ENCODE peak calls at places on chromosomes 11 and 22, in five cellular contexts. One of them, this sample, is unnamed.

GRCh38 chr11:125390949-125391348 is 105.1 kb downstream of the FEZ1 start:
- DNase-seq in cardiac fibroblast: peak; percentile 79
- DNase-seq in AG09309: peak; percentile 25
- DNase-seq in body of pancreas: no peak
- DNase-seq in Caco-2: no peak
- DNase-seq in this sample: peak; percentile 63

GRCh38 chr22:27213766-27214581 is 556.6 kb downstream of the MIAT start:
- DNase-seq in cardiac fibroblast: peak; percentile 93
- DNase-seq in body of pancreas: peak; percentile 18
- DNase-seq in Caco-2: no peak
- DNase-seq in AG09309: peak; percentile 25
- DNase-seq in this sample: peak; percentile 44

GRCh38 chr22:48588881-48589450 is 1238.7 kb downstream of the BRD1 start:
- DNase-seq in Caco-2: no peak
- DNase-seq in body of pancreas: no peak
- DNase-seq in cardiac fibroblast: no peak
- DNase-seq in AG09309: no peak
- DNase-seq in this sample: no peak

GRCh38 chr11:62020661-62021060 is 53.2 kb upstream of the FTH1 start:
- DNase-seq in Caco-2: no peak
- DNase-seq in cardiac fibroblast: no peak
- DNase-seq in AG09309: no peak
- DNase-seq in body of pancreas: no peak
- DNase-seq in this sample: no peak

GRCh38 chr11:89736566-89736965 is 26.5 kb downstream of the TRIM77 start:
- DNase-seq in AG09309: no peak
- DNase-seq in body of pancreas: no peak
- DNase-seq in cardiac fibroblast: no peak
- DNase-seq in Caco-2: no peak
- DNase-seq in this sample: no peak

GRCh38 chr22:49011379-49011768 is 816.3 kb downstream of the BRD1 start:
- DNase-seq in cardiac fibroblast: no peak
- DNase-seq in Caco-2: no peak
- DNase-seq in AG09309: no peak
- DNase-seq in body of pancreas: peak; percentile 5
- DNase-seq in this sample: no peak

GRCh38 chr11:14288189-14288935 is 70.6 kb downstream of the RRAS2 start:
- DNase-seq in cardiac fibroblast: peak; percentile 81
- DNase-seq in AG09309: peak; percentile 43
- DNase-seq in body of pancreas: no peak
- DNase-seq in Caco-2: no peak
- DNase-seq in this sample: peak; percentile 84

GRCh38 chr11:7484645-7485044 is 661 bp upstream of the OLFML1 start:
- DNase-seq in cardiac fibroblast: no peak
- DNase-seq in Caco-2: peak; percentile 66
- DNase-seq in AG09309: no peak
- DNase-seq in body of pancreas: no peak
- DNase-seq in this sample: no peak

GRCh38 chr11:32072872-32073661 is 17.8 kb upstream of the RCN1 start:
- DNase-seq in Caco-2: no peak
- DNase-seq in body of pancreas: no peak
- DNase-seq in cardiac fibroblast: no peak
- DNase-seq in AG09309: no peak
- DNase-seq in this sample: no peak

GRCh38 chr11:108302121-108302785 is 79.4 kb downstream of the ATM start:
- DNase-seq in AG09309: no peak
- DNase-seq in Caco-2: no peak
- DNase-seq in cardiac fibroblast: peak; percentile 17
- DNase-seq in body of pancreas: no peak
- DNase-seq in this sample: peak; percentile 36

GRCh38 chr11:129412501-129412900 is 36.9 kb downstream of the BARX2 start:
- DNase-seq in body of pancreas: no peak
- DNase-seq in AG09309: no peak
- DNase-seq in Caco-2: no peak
- DNase-seq in cardiac fibroblast: no peak
- DNase-seq in this sample: no peak

GRCh38 chr11:75474240-75474639 is 41.2 kb upstream of the KLHL35 start:
- DNase-seq in Caco-2: no peak
- DNase-seq in body of pancreas: no peak
- DNase-seq in cardiac fibroblast: peak; percentile 14
- DNase-seq in AG09309: no peak
- DNase-seq in this sample: peak; percentile 36

GRCh38 chr22:50299724-50300619 is 7.5 kb downstream of the PLXNB2 start:
- DNase-seq in Caco-2: peak; percentile 91
- DNase-seq in cardiac fibroblast: no peak
- DNase-seq in AG09309: no peak
- DNase-seq in body of pancreas: no peak
- DNase-seq in this sample: no peak

GRCh38 chr11:130179396-130180306 is 20.1 kb downstream of the ST14 start:
- DNase-seq in Caco-2: no peak
- DNase-seq in AG09309: no peak
- DNase-seq in body of pancreas: peak; percentile 64
- DNase-seq in cardiac fibroblast: no peak
- DNase-seq in this sample: no peak

GRCh38 chr11:64148917-64149617 is 16.8 kb downstream of the MACROD1 start:
- DNase-seq in body of pancreas: no peak
- DNase-seq in AG09309: no peak
- DNase-seq in Caco-2: no peak
- DNase-seq in cardiac fibroblast: no peak
- DNase-seq in this sample: no peak
- TF ChIP-seq CTCF in body of pancreas: no peak
- TF ChIP-seq CTCF in AG09309: no peak
- TF ChIP-seq CTCF in Caco-2: no peak
- TF ChIP-seq CTCF in cardiac fibroblast: no peak
- TF ChIP-seq CTCF in this sample: no peak

GRCh38 chr11:102561636-102562035 is 31.1 kb upstream of the MMP7 start:
- DNase-seq in Caco-2: no peak
- DNase-seq in body of pancreas: no peak
- DNase-seq in cardiac fibroblast: no peak
- DNase-seq in AG09309: no peak
- DNase-seq in this sample: no peak

GRCh38 chr11:102555091-102555490 is 24.5 kb upstream of the MMP7 start:
- DNase-seq in cardiac fibroblast: no peak
- DNase-seq in body of pancreas: no peak
- DNase-seq in Caco-2: no peak
- DNase-seq in AG09309: no peak
- DNase-seq in this sample: no peak

GRCh38 chr11:102564110-102564509 is 33.6 kb upstream of the MMP7 start:
- DNase-seq in Caco-2: no peak
- DNase-seq in AG09309: peak; percentile 16
- DNase-seq in body of pancreas: no peak
- DNase-seq in cardiac fibroblast: peak; percentile 12
- DNase-seq in this sample: peak; percentile 75

GRCh38 chr11:102559839-102560238 is 29.3 kb upstream of the MMP7 start:
- DNase-seq in AG09309: no peak
- DNase-seq in cardiac fibroblast: no peak
- DNase-seq in body of pancreas: no peak
- DNase-seq in Caco-2: no peak
- DNase-seq in this sample: no peak

DNA sequence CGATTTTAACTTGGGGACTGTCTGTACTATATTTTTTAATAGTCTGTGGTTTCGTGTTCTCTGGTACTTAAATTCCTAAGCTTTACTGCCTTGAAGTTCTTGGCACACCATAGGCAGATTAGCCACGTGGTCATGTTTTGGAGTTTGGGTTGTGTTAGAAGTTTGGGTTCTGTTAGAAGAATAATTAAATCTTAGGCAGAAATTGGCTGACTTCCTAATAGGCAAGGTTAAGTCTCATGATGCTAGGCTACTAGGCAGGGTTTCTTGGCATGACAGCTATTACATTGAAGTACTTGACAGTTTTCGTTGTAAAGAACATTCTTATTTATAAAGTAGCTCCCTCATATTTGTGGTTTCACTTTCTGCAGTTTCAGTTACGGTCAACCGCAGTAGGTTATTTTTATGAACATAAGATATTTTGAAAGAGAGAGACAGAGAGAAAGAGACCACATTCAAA is 30.0 kb upstream of the MMP7 start:
- DNase-seq in cardiac fibroblast: peak; percentile 80
- DNase-seq in body of pancreas: no peak
- DNase-seq in Caco-2: no peak
- DNase-seq in AG09309: peak; percentile 52
- DNase-seq in this sample: peak; percentile 99
- H3K4me3 ChIP-seq in cardiac fibroblast: no peak overlapping the region
- H3K4me3 ChIP-seq in body of pancreas: no peak overlapping the region
- H3K4me3 ChIP-seq in Caco-2: no peak overlapping the region
- H3K4me3 ChIP-seq in AG09309: peak overlapping the region; percentile 20
- H3K4me3 ChIP-seq in this sample: peak overlapping the region; percentile 52

DNA sequence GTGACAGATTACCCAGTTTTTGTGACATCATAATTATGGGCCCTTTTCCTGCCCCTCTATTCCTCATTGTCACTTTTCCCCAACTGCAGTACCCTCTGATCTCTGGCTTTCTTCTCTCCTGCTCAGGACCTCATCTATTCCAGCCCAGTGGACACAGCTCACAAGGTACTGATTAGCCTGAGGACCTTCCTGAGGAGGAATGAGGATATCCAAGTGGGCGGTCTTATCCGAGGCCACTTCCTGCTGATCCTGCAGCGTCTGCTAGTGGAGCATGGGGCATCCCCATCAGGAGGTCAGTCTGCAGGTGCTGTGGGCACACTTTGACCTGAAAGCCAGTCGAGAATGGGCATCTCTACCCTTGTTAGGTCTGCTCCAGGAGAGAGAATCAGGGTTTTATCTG is 24.5 kb upstream of the CCDC134 start:
- DNase-seq in Caco-2: no peak
- DNase-seq in cardiac fibroblast: no peak
- DNase-seq in body of pancreas: no peak
- DNase-seq in AG09309: no peak
- DNase-seq in this sample: no peak
- TF ChIP-seq CTCF in Caco-2: no peak
- TF ChIP-seq CTCF in cardiac fibroblast: no peak
- TF ChIP-seq CTCF in body of pancreas: no peak
- TF ChIP-seq CTCF in AG09309: no peak
- TF ChIP-seq CTCF in this sample: no peak

GRCh38 chr11:36009469-36009868 is 65.6 kb downstream of the LDLRAD3 start:
- DNase-seq in cardiac fibroblast: peak; percentile 78
- DNase-seq in body of pancreas: no peak
- DNase-seq in Caco-2: no peak
- DNase-seq in AG09309: peak; percentile 17
- DNase-seq in this sample: peak; percentile 52
- H3K4me3 ChIP-seq in cardiac fibroblast: no peak overlapping the region
- H3K4me3 ChIP-seq in body of pancreas: no peak overlapping the region
- H3K4me3 ChIP-seq in Caco-2: no peak overlapping the region
- H3K4me3 ChIP-seq in AG09309: no peak overlapping the region
- H3K4me3 ChIP-seq in this sample: no peak overlapping the region

GRCh38 chr11:67700141-67700540 is 25.7 kb upstream of the ALDH3B2 start:
- DNase-seq in body of pancreas: no peak
- DNase-seq in AG09309: no peak
- DNase-seq in Caco-2: peak; percentile 24
- DNase-seq in cardiac fibroblast: no peak
- DNase-seq in this sample: no peak

GRCh38 chr11:67697846-67698245 is 23.4 kb upstream of the ALDH3B2 start:
- DNase-seq in AG09309: no peak
- DNase-seq in cardiac fibroblast: no peak
- DNase-seq in Caco-2: no peak
- DNase-seq in body of pancreas: no peak
- DNase-seq in this sample: no peak

GRCh38 chr11:67696998-67697397 is 22.6 kb upstream of the ALDH3B2 start:
- DNase-seq in AG09309: no peak
- DNase-seq in Caco-2: peak; percentile 18
- DNase-seq in cardiac fibroblast: no peak
- DNase-seq in body of pancreas: no peak
- DNase-seq in this sample: no peak

GRCh38 chr11:67699521-67699920 is 25.1 kb upstream of the ALDH3B2 start:
- DNase-seq in Caco-2: peak; percentile 22
- DNase-seq in AG09309: no peak
- DNase-seq in cardiac fibroblast: peak; percentile 10
- DNase-seq in body of pancreas: no peak
- DNase-seq in this sample: peak; percentile 6

DNA sequence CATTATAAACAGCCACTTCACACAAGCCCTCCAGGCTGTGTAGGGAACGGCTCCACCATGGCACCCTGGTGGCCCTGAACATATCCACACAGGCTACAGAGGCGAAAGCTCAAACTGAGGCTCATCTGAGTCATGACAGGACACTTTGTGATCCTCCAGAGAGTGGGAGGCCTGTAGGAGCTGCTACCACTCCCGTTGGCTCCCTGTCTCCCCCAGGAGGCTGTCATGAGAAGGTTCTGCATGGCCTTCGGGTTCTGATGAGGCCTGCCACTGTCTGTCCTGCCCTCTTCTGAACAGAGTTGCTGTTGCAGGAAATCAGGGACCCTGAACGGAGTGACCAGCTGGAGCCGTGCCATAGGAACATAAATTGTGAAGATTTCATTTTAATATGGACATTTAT is 23.8 kb upstream of the ALDH3B2 start:
- DNase-seq in body of pancreas: no peak
- DNase-seq in AG09309: no peak
- DNase-seq in Caco-2: peak; percentile 40
- DNase-seq in cardiac fibroblast: no peak
- DNase-seq in this sample: no peak
- TF ChIP-seq CTCF in body of pancreas: no peak
- TF ChIP-seq CTCF in AG09309: peak; percentile 28
- TF ChIP-seq CTCF in Caco-2: no peak
- TF ChIP-seq CTCF in cardiac fibroblast: peak; percentile 12
- TF ChIP-seq CTCF in this sample: peak; percentile 7

GRCh38 chr11:66266378-66267038 is 1.9 kb upstream of the RAB1B start:
- DNase-seq in Caco-2: no peak
- DNase-seq in AG09309: no peak
- DNase-seq in body of pancreas: no peak
- DNase-seq in cardiac fibroblast: no peak
- DNase-seq in this sample: no peak

GRCh38 chr11:66267039-66267378 is 1.4 kb upstream of the RAB1B start:
- DNase-seq in cardiac fibroblast: no peak
- DNase-seq in Caco-2: no peak
- DNase-seq in AG09309: no peak
- DNase-seq in body of pancreas: no peak
- DNase-seq in this sample: no peak

GRCh38 chr11:66267379-66268209 is 845 bp upstream of the RAB1B start:
- DNase-seq in AG09309: no peak
- DNase-seq in body of pancreas: peak; percentile 80
- DNase-seq in Caco-2: peak; percentile 88
- DNase-seq in cardiac fibroblast: peak; percentile 93
- DNase-seq in this sample: peak; percentile 88

GRCh38 chr11:66268953-66269906 is 791 bp downstream of the RAB1B start:
- DNase-seq in body of pancreas: no peak
- DNase-seq in Caco-2: peak; percentile 55
- DNase-seq in cardiac fibroblast: peak; percentile 47
- DNase-seq in AG09309: no peak
- DNase-seq in this sample: peak; percentile 40

GRCh38 chr11:66268210-66268952 is at the start of gene RAB1B:
- DNase-seq in Caco-2: peak; percentile 100
- DNase-seq in AG09309: peak; percentile 96
- DNase-seq in body of pancreas: peak; percentile 100
- DNase-seq in cardiac fibroblast: peak; percentile 100
- DNase-seq in this sample: peak; percentile 99
- H3K4me3 ChIP-seq in Caco-2: peak within 1 kb of the TSS; percentile 78
- H3K4me3 ChIP-seq in AG09309: peak within 1 kb of the TSS; percentile 88
- H3K4me3 ChIP-seq in body of pancreas: peak within 1 kb of the TSS; percentile 33
- H3K4me3 ChIP-seq in cardiac fibroblast: peak within 1 kb of the TSS; percentile 96
- H3K4me3 ChIP-seq in this sample: peak within 1 kb of the TSS; percentile 99

This sample was measured in fibroblast of villous mesenchyme.